ENCODE peak calls at places on chromosome 6, in six cellular contexts. O is KG1; D is AG09319; V is stimulated activated CD8-positive, alpha-beta memory T cell treated with anti-CD3 and anti-CD28 coated beads, Interleukin-15, amount 100 ng/mL, for 24 hours; B is AG08395; U is stimulated activated CD4-positive, alpha-beta T cell treated with anti-CD3 and anti-CD28 coated beads, Interleukin-1b, Interleukin-23, amount 100 ng/mL, for 1 hour. W is an unnamed sample.

GRCh38 chr6:149405823-149406765 is 6.0 kb downstream of the SUMO4 start:
- DNase-seq in D (no peak), O (no peak), V (no peak), U (no peak), B (peak; percentile 12), W (no peak)

GRCh38 chr6:110399219-110400071 is 15.9 kb downstream of the DDO start:
- DNase-seq in V (no peak), B (peak; percentile 20), D (no peak), U (no peak), O (no peak), W (no peak)

GRCh38 chr6:149208071-149208670 is 109.3 kb upstream of the TAB2 start:
- DNase-seq in D (no peak), B (no peak), U (no peak), V (no peak), O (no peak), W (no peak)

GRCh38 chr6:16964553-16965499 is 137.0 kb upstream of the STMND1 start:
- DNase-seq in O (peak; percentile 14), B (peak; percentile 72), V (peak; percentile 42), U (no peak), D (peak; percentile 50), W (peak; percentile 66)

GRCh38 chr6:101776919-101777350 is 383.4 kb downstream of the GRIK2 start:
- DNase-seq in B (no peak), D (no peak), U (no peak), O (no peak), V (no peak), W (no peak)

GRCh38 chr6:167930300-167930699 is 67.2 kb upstream of the KIF25 start:
- DNase-seq in B (peak; percentile 15), U (no peak), D (no peak), V (no peak), O (no peak), W (no peak)

GRCh38 chr6:22513667-22514066 is 55.7 kb upstream of the HDGFL1 start:
- DNase-seq in U (no peak), O (no peak), D (no peak), V (no peak), B (no peak), W (no peak)

GRCh38 chr6:35260642-35261570 is 1.4 kb downstream of the ZNF76 start:
- DNase-seq in O (no peak), D (no peak), V (no peak), B (no peak), U (no peak), W (no peak)

GRCh38 chr6:16578695-16579094 is 182.6 kb downstream of the ATXN1 start:
- DNase-seq in V (no peak), O (no peak), B (no peak), D (no peak), U (no peak), W (no peak)

GRCh38 chr6:146866731-146867414 is 268.1 kb downstream of the ADGB start:
- DNase-seq in U (no peak), O (no peak), D (no peak), B (no peak), V (no peak), W (no peak)

GRCh38 chr6:130215526-130215925 is 7.2 kb downstream of the SAMD3 start:
- DNase-seq in O (peak; percentile 35), D (no peak), B (no peak), V (no peak), U (no peak), W (peak; percentile 64)

W was measured in Kasumi-1.